ENCODE peak calls at places on chromosome 18, in six cellular contexts. W is GM23248, Q is neural progenitor cell, B is dorsolateral prefrontal cortex, H is SJSA1, N is HCT116. F is an unnamed sample.
A peak's percentile ranks its signal among the peaks of the same experiment; 100 is the strongest.

GRCh38 chr18:12030667-12031066 is 49.4 kb downstream of the IMPA2 start:
- DNase-seq in B (no peak), Q (no peak), H (no peak), W (no peak), N (no peak), F (no peak)

GRCh38 chr18:6236258-6236657 is 178.5 kb downstream of the L3MBTL4 start:
- DNase-seq in Q (no peak), W (no peak), B (no peak), N (no peak), H (no peak), F (no peak)

GRCh38 chr18:7466190-7466589 is 100.9 kb upstream of the PTPRM start:
- DNase-seq in Q (no peak), B (no peak), N (no peak), H (no peak), W (no peak), F (no peak)

GRCh38 chr18:26103579-26103978 is 13.2 kb upstream of the SS18 start:
- DNase-seq in B (no peak), H (no peak), W (no peak), Q (peak; percentile 47), N (peak; percentile 43), F (peak; percentile 8)

GRCh38 chr18:31064130-31064529 is 21.6 kb upstream of the DSC3 start:
- DNase-seq in Q (no peak), W (no peak), B (no peak), H (no peak), N (no peak), F (no peak)

GRCh38 chr18:79903787-79904356 is 47.6 kb downstream of the SLC66A2 start:
- DNase-seq in N (no peak), B (no peak), H (peak; percentile 41), W (no peak), Q (no peak), F (no peak)

GRCh38 chr18:53567935-53568574 is 656.4 kb downstream of the MBD2 start:
- DNase-seq in B (no peak), W (peak; percentile 50), H (no peak), Q (peak; percentile 57), N (no peak), F (peak; percentile 34)

GRCh38 chr18:77127769-77128671 is 4.6 kb downstream of the MBP start:
- DNase-seq in N (no peak), H (no peak), Q (no peak), B (no peak), W (peak; percentile 94), F (peak; percentile 59)

GRCh38 chr18:26468931-26469340 is 79.4 kb downstream of the KCTD1 start:
- DNase-seq in N (no peak), Q (peak; percentile 69), H (no peak), B (no peak), W (no peak), F (peak; percentile 77)

GRCh38 chr18:36348971-36349417 is 51.5 kb downstream of the FHOD3 start:
- DNase-seq in H (no peak), N (no peak), Q (no peak), B (no peak), W (no peak), F (no peak)
- H3K27ac ChIP-seq in H (no peak overlapping the region), N (no peak overlapping the region), Q (no peak overlapping the region), B (no peak overlapping the region), W (no peak overlapping the region), F (no peak overlapping the region)

DNA sequence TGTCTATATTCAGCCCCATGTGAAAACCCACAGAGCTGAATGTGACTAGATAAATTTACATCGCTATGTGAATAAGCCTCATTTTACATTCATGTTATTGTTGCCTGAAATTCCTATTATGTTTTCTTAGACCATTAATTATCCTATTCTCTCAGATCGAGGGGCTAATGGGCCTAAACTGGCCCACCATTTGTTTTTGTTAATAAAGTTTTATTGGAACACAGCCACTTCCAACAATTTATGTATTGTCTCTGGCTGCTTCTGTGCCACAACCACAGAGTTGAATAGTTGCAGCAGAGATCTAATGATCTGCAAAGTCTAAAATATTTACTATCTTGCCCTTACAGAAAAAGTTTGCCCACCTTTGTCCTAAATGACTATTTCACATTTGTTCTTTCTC is 61.0 kb downstream of the KLHL14 start:
- DNase-seq in B (no peak), W (no peak), H (no peak), N (no peak), Q (no peak), F (no peak)
- H3K4me3 ChIP-seq in B (no peak overlapping the region), W (no peak overlapping the region), H (no peak overlapping the region), N (no peak overlapping the region), Q (no peak overlapping the region), F (no peak overlapping the region)

GRCh38 chr18:47912343-47912742 is 18.1 kb downstream of the SMAD2 start:
- DNase-seq in Q (no peak), N (no peak), H (no peak), B (no peak), W (no peak), F (peak; percentile 26)

GRCh38 chr18:47911877-47912276 is 18.6 kb downstream of the SMAD2 start:
- DNase-seq in B (no peak), N (no peak), H (no peak), Q (no peak), W (no peak), F (peak; percentile 40)

GRCh38 chr18:47915930-47916329 is 14.5 kb downstream of the SMAD2 start:
- DNase-seq in W (no peak), B (no peak), H (no peak), N (no peak), Q (no peak), F (no peak)

GRCh38 chr18:47915229-47915628 is 15.2 kb downstream of the SMAD2 start:
- DNase-seq in W (peak; percentile 30), H (no peak), B (no peak), Q (no peak), N (no peak), F (no peak)

DNA sequence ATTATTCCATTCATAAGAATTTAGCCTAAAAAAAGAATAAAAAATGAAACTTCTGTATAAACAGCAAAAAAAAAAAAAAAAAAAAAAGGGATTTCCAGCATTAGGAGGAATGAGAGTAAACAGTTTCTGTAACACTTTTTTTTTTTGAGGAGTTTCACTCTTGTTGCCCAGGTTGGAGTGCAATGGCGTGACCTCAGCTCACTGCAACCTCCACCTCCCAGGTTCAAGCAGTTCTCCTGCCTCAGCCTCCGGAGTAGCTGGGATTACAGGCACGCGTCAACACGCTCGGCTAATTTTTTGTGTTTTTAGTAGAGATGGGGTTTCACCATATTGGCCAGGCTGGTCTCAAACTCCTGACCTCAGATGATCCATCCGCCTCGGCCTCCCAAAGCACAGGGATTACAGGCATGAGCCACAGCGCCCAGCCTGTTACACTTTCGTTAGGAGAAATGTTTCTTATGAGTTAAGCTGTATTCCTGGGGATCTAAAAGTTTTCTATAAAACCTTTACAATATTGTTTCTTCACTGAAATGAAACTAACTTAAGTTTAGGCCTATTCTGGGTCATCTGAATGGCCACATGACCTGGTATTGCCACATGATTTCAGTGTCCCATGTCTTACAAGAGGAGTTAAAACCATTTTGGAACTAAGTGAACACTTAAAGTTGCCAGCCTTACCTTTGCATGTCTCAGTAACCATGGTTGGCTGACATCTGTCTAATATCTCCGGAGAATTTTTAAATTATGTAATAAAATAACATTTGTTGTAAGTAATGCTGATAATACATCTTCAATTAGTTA is 17.5 kb downstream of the SMAD2 start:
- DNase-seq in H (no peak), B (no peak), Q (no peak), W (no peak), N (no peak), F (no peak)
- H3K27ac ChIP-seq in H (no peak overlapping the region), B (peak overlapping the region; percentile 65), Q (peak overlapping the region; percentile 13), W (no peak overlapping the region), N (no peak overlapping the region), F (peak overlapping the region; percentile 32)

GRCh38 chr18:3283908-3284307 is 22.0 kb downstream of the MYL12B start:
- DNase-seq in N (no peak), Q (peak; percentile 33), W (no peak), H (no peak), B (peak; percentile 62), F (no peak)

GRCh38 chr18:3283253-3283863 is 21.4 kb downstream of the MYL12B start:
- DNase-seq in N (no peak), H (no peak), W (no peak), B (no peak), Q (no peak), F (no peak)

GRCh38 chr18:3279201-3280185 is 17.6 kb downstream of the MYL12B start:
- DNase-seq in B (no peak), Q (peak; percentile 11), N (no peak), W (no peak), H (no peak), F (no peak)

GRCh38 chr18:3284501-3284900 is 22.6 kb downstream of the MYL12B start:
- DNase-seq in N (no peak), W (no peak), B (no peak), H (no peak), Q (no peak), F (no peak)

DNA sequence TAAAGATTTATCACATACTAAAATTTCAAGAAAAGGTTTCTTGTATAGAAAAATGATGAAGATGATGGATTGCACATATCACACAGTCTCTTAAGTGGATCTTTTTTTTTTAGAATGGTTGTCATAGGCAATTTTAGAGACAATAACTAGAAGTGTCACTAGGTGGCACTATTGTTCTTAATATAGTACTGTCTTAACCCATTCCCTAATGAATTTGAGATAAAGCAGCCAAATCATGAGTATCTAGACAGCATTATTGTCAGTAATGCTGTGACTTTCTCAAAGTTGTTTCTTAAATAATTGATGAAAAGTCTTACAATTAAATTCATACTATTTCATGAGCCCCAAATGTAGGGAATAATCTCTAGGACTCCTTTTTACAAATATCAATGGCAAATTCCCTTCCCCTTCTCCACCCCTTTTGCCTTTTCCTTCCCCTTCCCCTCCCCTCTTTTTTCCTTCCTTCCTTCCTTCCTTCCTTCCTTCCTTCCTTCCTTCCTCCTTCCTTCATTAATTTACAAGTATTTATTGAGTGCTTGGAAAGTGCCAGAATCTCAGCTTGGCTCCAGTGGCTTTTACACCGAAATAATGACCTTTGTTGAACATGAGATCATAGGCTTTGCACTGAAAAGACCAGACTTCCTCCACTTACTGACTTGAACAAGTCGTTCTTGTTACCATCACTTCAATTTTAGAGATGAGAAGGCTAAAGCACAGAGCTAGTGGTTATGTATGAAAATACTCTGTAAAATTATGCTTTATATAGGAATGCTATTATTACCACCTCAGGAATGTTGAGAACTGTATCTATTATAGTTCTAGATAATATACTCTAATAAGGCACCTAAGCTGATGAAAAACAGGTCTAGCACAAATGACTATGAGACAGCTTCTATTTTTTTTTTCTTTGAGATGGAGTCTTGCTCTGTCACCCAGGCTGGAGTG is 19.8 kb downstream of the MYL12B start:
- DNase-seq in H (no peak), W (peak; percentile 81), Q (peak; percentile 85), N (peak; percentile 78), B (no peak), F (peak; percentile 87)
- H3K4me3 ChIP-seq in H (no peak overlapping the region), W (no peak overlapping the region), Q (no peak overlapping the region), N (no peak overlapping the region), B (no peak overlapping the region), F (no peak overlapping the region)

F was measured in hepatocyte.